ENCODE peak calls at places on chromosome 11, in five cellular contexts. W, K, G, A and D are unnamed samples.

GRCh38 chr11:64580387-64580786 is 10.6 kb upstream of the SLC22A12 start:
- DNase-seq in W (no peak), K (peak), G (no peak), A (no peak), D (no peak)

GRCh38 chr11:113632981-113633380 is 73.1 kb downstream of the TMPRSS5 start:
- DNase-seq in W (no peak), K (peak), G (no peak), A (peak), D (no peak)

GRCh38 chr11:12556788-12557384 is 117.3 kb upstream of the TEAD1 start:
- DNase-seq in W (peak), K (peak), G (peak), A (peak), D (no peak)

GRCh38 chr11:128346808-128347207 is 240.6 kb downstream of the ETS1 start:
- DNase-seq in W (no peak), K (peak), G (no peak), A (peak), D (no peak)

GRCh38 chr11:70670684-70671034 is 272.3 kb downstream of the CTTN start:
- DNase-seq in W (no peak), K (no peak), G (no peak), A (no peak), D (no peak)

GRCh38 chr11:69630009-69630870 is 10.7 kb upstream of the CCND1 start:
- DNase-seq in W (no peak), K (peak), G (no peak), A (no peak), D (no peak)

GRCh38 chr11:45332486-45332934 is 46.4 kb upstream of the SYT13 start:
- DNase-seq in W (peak), K (peak), G (peak), A (peak), D (peak)

GRCh38 chr11:72423840-72424239 is 10.5 kb downstream of the CLPB start:
- DNase-seq in W (no peak), K (no peak), G (no peak), A (no peak), D (no peak)

GRCh38 chr11:28675183-28675582 is 567.0 kb downstream of the METTL15 start:
- DNase-seq in W (no peak), K (peak), G (no peak), A (no peak), D (no peak)

GRCh38 chr11:28673687-28674431 is 565.7 kb downstream of the METTL15 start:
- DNase-seq in W (no peak), K (peak), G (no peak), A (peak), D (no peak)

GRCh38 chr11:28677719-28678118 is 569.5 kb downstream of the METTL15 start:
- DNase-seq in W (no peak), K (no peak), G (no peak), A (no peak), D (no peak)

GRCh38 chr11:28671326-28671725 is 563.1 kb downstream of the METTL15 start:
- DNase-seq in W (no peak), K (no peak), G (no peak), A (no peak), D (no peak)

DNA sequence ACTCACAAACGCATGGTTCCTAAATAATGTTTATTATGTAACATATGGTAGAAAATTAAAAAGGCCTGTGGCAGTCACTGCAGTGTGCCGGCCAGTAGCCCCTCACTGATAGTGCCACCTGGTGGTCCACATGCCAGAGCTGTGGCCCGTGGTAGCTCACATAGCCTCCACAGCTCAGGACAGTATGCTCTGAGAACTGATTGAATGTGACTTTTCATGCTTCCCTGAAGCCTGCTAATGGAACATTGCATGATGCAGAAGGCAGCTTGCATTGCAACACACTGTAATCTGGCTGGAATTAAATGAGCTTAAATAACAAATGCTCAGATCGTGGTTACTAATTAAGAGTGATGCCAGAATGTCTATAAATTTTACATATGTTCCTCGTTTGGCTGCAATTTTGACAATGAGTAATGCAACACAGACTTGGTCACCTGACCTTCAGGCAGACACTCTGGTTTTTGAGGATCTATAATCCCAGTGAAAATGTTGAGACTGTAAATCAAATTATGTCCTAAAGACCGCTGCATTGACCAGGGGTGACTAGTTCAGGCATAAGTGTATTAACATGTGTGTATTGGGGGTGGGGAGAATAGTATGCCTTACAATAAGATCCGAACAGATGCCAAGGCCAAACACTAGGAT is 566.4 kb downstream of the METTL15 start:
- DNase-seq in W (peak), K (peak), G (no peak), A (peak), D (peak)
- TF ChIP-seq CTCF in W (peak), K (peak), G (peak), A (no peak), D (peak)

DNA sequence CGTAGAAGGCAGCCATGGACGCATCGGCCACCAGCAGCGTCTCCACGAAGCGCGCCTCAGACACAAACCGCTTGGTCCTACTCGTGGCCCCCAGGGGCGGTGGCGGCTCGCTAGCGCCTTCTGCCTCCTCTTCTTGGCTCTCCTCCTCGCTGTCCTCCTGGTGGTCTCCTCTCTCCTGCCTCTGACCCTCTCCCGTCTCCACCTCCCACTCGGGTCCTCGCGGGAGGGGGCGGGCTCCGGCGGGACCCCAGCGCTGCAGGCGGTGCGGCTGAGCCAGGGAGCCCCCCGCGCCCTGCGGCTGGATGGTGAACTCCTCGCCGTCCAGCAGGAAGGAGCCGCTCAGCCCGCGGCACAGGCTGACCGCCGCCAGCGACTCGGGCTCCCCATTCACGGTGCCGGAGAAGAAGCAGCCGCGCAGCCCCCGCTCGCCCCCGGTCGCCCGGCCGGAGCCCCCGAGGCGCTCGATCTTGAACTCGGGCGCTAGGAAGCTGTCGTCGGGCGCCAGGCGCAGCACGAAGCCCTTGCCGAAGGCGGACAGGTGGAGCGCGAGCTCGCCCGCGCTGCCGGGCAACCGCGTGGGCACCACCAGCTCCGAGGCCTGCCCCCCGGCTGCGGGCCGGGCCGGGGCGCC is 713 bp downstream of the ADAMTS8 start:
- DNase-seq in W (peak), K (no peak), G (no peak), A (no peak), D (peak)
- TF ChIP-seq CTCF in W (no peak), K (peak), G (peak), A (no peak), D (peak)

GRCh38 chr11:100008440-100008839 is 678.6 kb upstream of the ARHGAP42 start:
- DNase-seq in W (no peak), K (no peak), G (no peak), A (no peak), D (no peak)

GRCh38 chr11:100009728-100010127 is 677.4 kb upstream of the ARHGAP42 start:
- DNase-seq in W (no peak), K (no peak), G (no peak), A (no peak), D (no peak)

GRCh38 chr11:100004541-100004940 is 682.5 kb upstream of the ARHGAP42 start:
- DNase-seq in W (no peak), K (peak), G (no peak), A (no peak), D (no peak)

GRCh38 chr11:100010393-100010792 is 676.7 kb upstream of the ARHGAP42 start:
- DNase-seq in W (peak), K (no peak), G (no peak), A (no peak), D (no peak)
- TF ChIP-seq CTCF in W (peak), K (no peak), G (no peak), A (no peak), D (peak)

GRCh38 chr11:31240340-31240904 is 129.1 kb downstream of the DCDC1 start:
- DNase-seq in W (peak), K (peak), G (peak), A (peak), D (peak)
- TF ChIP-seq CTCF in W (peak), K (peak), G (peak), A (peak), D (peak)

GRCh38 chr11:32333335-32333991 is 101.9 kb downstream of the WT1 start:
- DNase-seq in W (peak), K (peak), G (peak), A (peak), D (peak)
- TF ChIP-seq CTCF in W (no peak), K (peak), G (peak), A (peak), D (peak)

DNA sequence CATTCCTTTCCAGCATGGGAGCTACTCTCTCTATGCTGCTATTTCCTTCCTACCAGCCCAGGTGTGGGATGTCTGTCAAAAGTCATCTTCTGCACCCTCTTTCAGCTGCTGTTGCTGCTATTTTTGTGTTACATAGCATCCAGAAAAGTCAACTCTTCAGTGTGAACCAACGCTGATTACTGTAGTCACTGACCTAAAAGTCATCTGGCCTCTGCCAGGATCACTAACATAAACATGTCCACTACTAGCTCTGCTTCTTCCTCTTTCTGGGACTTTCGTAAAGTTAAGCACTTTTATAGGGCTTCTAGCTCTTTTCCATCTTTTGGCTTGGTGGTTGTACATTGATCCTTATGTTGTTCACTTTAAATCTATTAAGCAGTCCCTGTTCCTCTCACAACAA is 90.2 kb upstream of the CARD18 start:
- DNase-seq in W (no peak), K (no peak), G (no peak), A (no peak), D (no peak)
- TF ChIP-seq CTCF in W (no peak), K (no peak), G (no peak), A (no peak), D (no peak)

GRCh38 chr11:67119577-67120391 is 721 bp downstream of the KDM2A start:
- DNase-seq in W (peak), K (no peak), G (peak), A (no peak), D (peak)
- TF ChIP-seq CTCF in W (no peak), K (no peak), G (peak), A (no peak), D (no peak)

DNA sequence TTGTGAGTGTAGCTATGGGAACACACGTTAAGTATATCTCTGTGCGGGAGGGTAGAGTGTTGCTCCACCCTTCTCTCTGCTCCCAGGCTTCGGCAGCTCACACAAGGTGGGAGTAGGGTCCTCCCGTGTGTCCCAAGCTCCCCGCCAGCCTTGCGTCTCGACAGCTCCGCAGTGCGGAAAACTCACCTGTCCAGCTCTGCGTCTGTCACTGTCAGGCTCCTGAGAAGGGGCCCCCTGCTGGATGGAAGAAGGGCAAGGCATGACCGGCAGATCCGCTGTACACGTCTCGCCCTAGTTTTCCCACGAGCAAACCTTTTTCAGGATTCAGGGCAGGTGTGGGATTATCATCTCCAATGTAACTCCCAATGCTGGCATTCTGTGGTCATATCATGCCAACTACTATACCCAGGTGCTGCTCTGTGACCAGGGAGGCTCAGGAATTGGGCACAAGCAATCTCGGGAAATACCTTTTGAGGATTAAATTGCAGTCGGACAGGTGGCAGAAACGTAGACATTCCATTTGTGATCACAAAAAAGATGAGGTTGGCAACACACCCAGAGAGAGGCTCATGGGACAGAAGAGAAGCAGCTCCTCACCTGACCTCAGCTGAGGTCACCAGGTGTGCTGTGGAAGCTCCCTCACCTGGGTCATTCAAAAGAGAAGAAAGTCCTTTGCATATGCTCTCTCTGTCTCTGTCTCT is 314.0 kb upstream of the B3GAT1 start:
- DNase-seq in W (peak), K (no peak), G (no peak), A (no peak), D (no peak)
- TF ChIP-seq CTCF in W (no peak), K (no peak), G (no peak), A (no peak), D (peak)

GRCh38 chr11:103594283-103594682 is 442.2 kb upstream of the DDI1 start:
- DNase-seq in W (no peak), K (no peak), G (no peak), A (no peak), D (no peak)
- TF ChIP-seq CTCF in W (no peak), K (no peak), G (no peak), A (no peak), D (no peak)